ENCODE peak calls at places on chromosomes 2 and 18, in ten cellular contexts. One of them, this sample, is unnamed.

GRCh38 chr2:219392754-219393153 is 5.0 kb upstream of the DNPEP start:
- DNase-seq in psoas muscle: no peak
- DNase-seq in cardiac muscle cell: no peak
- DNase-seq in hepatocyte: no peak
- DNase-seq in DND-41: no peak
- DNase-seq in fibroblast of villous mesenchyme: no peak
- DNase-seq in uterus: peak
- DNase-seq in endodermal cell: no peak
- DNase-seq in HCT116: no peak
- DNase-seq in fibroblast of pulmonary artery: no peak
- DNase-seq in this sample: no peak

GRCh38 chr2:191029280-191029908 is 15.4 kb upstream of the STAT1 start:
- DNase-seq in psoas muscle: no peak
- DNase-seq in cardiac muscle cell: no peak
- DNase-seq in hepatocyte: no peak
- DNase-seq in DND-41: peak
- DNase-seq in fibroblast of villous mesenchyme: no peak
- DNase-seq in uterus: no peak
- DNase-seq in endodermal cell: no peak
- DNase-seq in HCT116: no peak
- DNase-seq in fibroblast of pulmonary artery: no peak
- DNase-seq in this sample: no peak

GRCh38 chr2:17813742-17814458 is 2.4 kb upstream of the MSGN1 start:
- DNase-seq in psoas muscle: peak
- DNase-seq in cardiac muscle cell: no peak
- DNase-seq in hepatocyte: no peak
- DNase-seq in DND-41: peak
- DNase-seq in fibroblast of villous mesenchyme: peak
- DNase-seq in uterus: peak
- DNase-seq in endodermal cell: peak
- DNase-seq in HCT116: no peak
- DNase-seq in fibroblast of pulmonary artery: peak
- DNase-seq in this sample: peak

GRCh38 chr2:215619022-215619958 is 183.4 kb upstream of the FN1 start:
- DNase-seq in psoas muscle: no peak
- DNase-seq in cardiac muscle cell: peak
- DNase-seq in hepatocyte: peak
- DNase-seq in DND-41: no peak
- DNase-seq in fibroblast of villous mesenchyme: peak
- DNase-seq in uterus: no peak
- DNase-seq in endodermal cell: peak
- DNase-seq in HCT116: peak
- DNase-seq in fibroblast of pulmonary artery: peak
- DNase-seq in this sample: peak

GRCh38 chr18:48917579-48918101 is 33.1 kb downstream of the SMAD7 start:
- DNase-seq in psoas muscle: no peak
- DNase-seq in cardiac muscle cell: no peak
- DNase-seq in hepatocyte: peak
- DNase-seq in DND-41: no peak
- DNase-seq in fibroblast of villous mesenchyme: peak
- DNase-seq in uterus: peak
- DNase-seq in endodermal cell: peak
- DNase-seq in HCT116: no peak
- DNase-seq in fibroblast of pulmonary artery: no peak
- DNase-seq in this sample: no peak

GRCh38 chr2:44777542-44777941 is 164.0 kb upstream of the SIX3 start:
- DNase-seq in psoas muscle: no peak
- DNase-seq in cardiac muscle cell: no peak
- DNase-seq in hepatocyte: no peak
- DNase-seq in DND-41: no peak
- DNase-seq in fibroblast of villous mesenchyme: no peak
- DNase-seq in uterus: no peak
- DNase-seq in endodermal cell: no peak
- DNase-seq in HCT116: no peak
- DNase-seq in fibroblast of pulmonary artery: no peak
- DNase-seq in this sample: no peak

GRCh38 chr2:15212249-15212648 is 348.9 kb downstream of the NBAS start:
- DNase-seq in psoas muscle: no peak
- DNase-seq in cardiac muscle cell: no peak
- DNase-seq in hepatocyte: no peak
- DNase-seq in DND-41: no peak
- DNase-seq in fibroblast of villous mesenchyme: no peak
- DNase-seq in uterus: no peak
- DNase-seq in endodermal cell: no peak
- DNase-seq in HCT116: no peak
- DNase-seq in fibroblast of pulmonary artery: no peak
- DNase-seq in this sample: no peak

GRCh38 chr2:235746257-235746934 is 252.6 kb downstream of the AGAP1 start:
- DNase-seq in psoas muscle: no peak
- DNase-seq in cardiac muscle cell: peak
- DNase-seq in hepatocyte: peak
- DNase-seq in DND-41: peak
- DNase-seq in fibroblast of villous mesenchyme: peak
- DNase-seq in uterus: peak
- DNase-seq in endodermal cell: peak
- DNase-seq in HCT116: peak
- DNase-seq in fibroblast of pulmonary artery: peak
- DNase-seq in this sample: peak

GRCh38 chr2:42567389-42567788 is 1.0 kb upstream of the MTA3 start:
- DNase-seq in psoas muscle: no peak
- DNase-seq in cardiac muscle cell: no peak
- DNase-seq in hepatocyte: peak
- DNase-seq in DND-41: peak
- DNase-seq in fibroblast of villous mesenchyme: peak
- DNase-seq in uterus: no peak
- DNase-seq in endodermal cell: no peak
- DNase-seq in HCT116: no peak
- DNase-seq in fibroblast of pulmonary artery: peak
- DNase-seq in this sample: peak

GRCh38 chr2:5123597-5124196 is 568.5 kb upstream of the SOX11 start:
- DNase-seq in psoas muscle: no peak
- DNase-seq in cardiac muscle cell: no peak
- DNase-seq in hepatocyte: no peak
- DNase-seq in DND-41: no peak
- DNase-seq in fibroblast of villous mesenchyme: no peak
- DNase-seq in uterus: no peak
- DNase-seq in endodermal cell: no peak
- DNase-seq in HCT116: no peak
- DNase-seq in fibroblast of pulmonary artery: no peak
- DNase-seq in this sample: no peak

GRCh38 chr18:34911081-34911480 is 130.1 kb upstream of the MAPRE2 start:
- DNase-seq in psoas muscle: no peak
- DNase-seq in cardiac muscle cell: no peak
- DNase-seq in hepatocyte: no peak
- DNase-seq in DND-41: no peak
- DNase-seq in fibroblast of villous mesenchyme: no peak
- DNase-seq in uterus: no peak
- DNase-seq in endodermal cell: no peak
- DNase-seq in HCT116: no peak
- DNase-seq in fibroblast of pulmonary artery: no peak
- DNase-seq in this sample: peak

GRCh38 chr2:177253704-177254103 is 10.8 kb downstream of the NFE2L2 start:
- DNase-seq in psoas muscle: no peak
- DNase-seq in cardiac muscle cell: no peak
- DNase-seq in hepatocyte: no peak
- DNase-seq in DND-41: no peak
- DNase-seq in fibroblast of villous mesenchyme: no peak
- DNase-seq in uterus: no peak
- DNase-seq in endodermal cell: no peak
- DNase-seq in HCT116: no peak
- DNase-seq in fibroblast of pulmonary artery: no peak
- DNase-seq in this sample: no peak

GRCh38 chr2:241275910-241276309 is 39.6 kb downstream of the HDLBP start:
- DNase-seq in psoas muscle: no peak
- DNase-seq in cardiac muscle cell: no peak
- DNase-seq in hepatocyte: no peak
- DNase-seq in DND-41: no peak
- DNase-seq in fibroblast of villous mesenchyme: no peak
- DNase-seq in uterus: no peak
- DNase-seq in endodermal cell: no peak
- DNase-seq in HCT116: no peak
- DNase-seq in fibroblast of pulmonary artery: no peak
- DNase-seq in this sample: no peak

GRCh38 chr2:30147196-30147714 is 448 bp downstream of the YPEL5 start:
- DNase-seq in psoas muscle: no peak
- DNase-seq in cardiac muscle cell: peak
- DNase-seq in hepatocyte: peak
- DNase-seq in DND-41: no peak
- DNase-seq in fibroblast of villous mesenchyme: no peak
- DNase-seq in uterus: peak
- DNase-seq in endodermal cell: no peak
- DNase-seq in HCT116: no peak
- DNase-seq in fibroblast of pulmonary artery: no peak
- DNase-seq in this sample: no peak

GRCh38 chr2:157468931-157469708 is 25.2 kb upstream of the CYTIP start:
- DNase-seq in psoas muscle: no peak
- DNase-seq in cardiac muscle cell: no peak
- DNase-seq in hepatocyte: no peak
- DNase-seq in DND-41: no peak
- DNase-seq in fibroblast of villous mesenchyme: no peak
- DNase-seq in uterus: no peak
- DNase-seq in endodermal cell: no peak
- DNase-seq in HCT116: no peak
- DNase-seq in fibroblast of pulmonary artery: peak
- DNase-seq in this sample: peak

GRCh38 chr2:191942114-191943103 is 95.5 kb upstream of the CAVIN2 start:
- DNase-seq in psoas muscle: no peak
- DNase-seq in cardiac muscle cell: peak
- DNase-seq in hepatocyte: peak
- DNase-seq in DND-41: no peak
- DNase-seq in fibroblast of villous mesenchyme: peak
- DNase-seq in uterus: no peak
- DNase-seq in endodermal cell: no peak
- DNase-seq in HCT116: no peak
- DNase-seq in fibroblast of pulmonary artery: no peak
- DNase-seq in this sample: peak

GRCh38 chr18:11154369-11154982 is 5.1 kb upstream of the PIEZO2 start:
- DNase-seq in psoas muscle: no peak
- DNase-seq in cardiac muscle cell: peak
- DNase-seq in hepatocyte: peak
- DNase-seq in DND-41: no peak
- DNase-seq in fibroblast of villous mesenchyme: peak
- DNase-seq in uterus: no peak
- DNase-seq in endodermal cell: no peak
- DNase-seq in HCT116: peak
- DNase-seq in fibroblast of pulmonary artery: peak
- DNase-seq in this sample: peak

GRCh38 chr2:133086176-133086575 is 416.2 kb upstream of the LYPD1 start:
- DNase-seq in psoas muscle: no peak
- DNase-seq in cardiac muscle cell: no peak
- DNase-seq in hepatocyte: no peak
- DNase-seq in DND-41: no peak
- DNase-seq in fibroblast of villous mesenchyme: no peak
- DNase-seq in uterus: no peak
- DNase-seq in endodermal cell: no peak
- DNase-seq in HCT116: no peak
- DNase-seq in fibroblast of pulmonary artery: no peak
- DNase-seq in this sample: no peak
- TF ChIP-seq CTCF in psoas muscle: no peak
- TF ChIP-seq CTCF in cardiac muscle cell: no peak
- TF ChIP-seq CTCF in hepatocyte: no peak
- TF ChIP-seq CTCF in DND-41: no peak
- TF ChIP-seq CTCF in fibroblast of villous mesenchyme: no peak
- TF ChIP-seq CTCF in uterus: no peak
- TF ChIP-seq CTCF in endodermal cell: no peak
- TF ChIP-seq CTCF in HCT116: no peak
- TF ChIP-seq CTCF in fibroblast of pulmonary artery: no peak
- TF ChIP-seq CTCF in this sample: no peak

GRCh38 chr2:173087214-173087581 is 11.6 kb downstream of the MAP3K20 start:
- DNase-seq in psoas muscle: no peak
- DNase-seq in cardiac muscle cell: no peak
- DNase-seq in hepatocyte: no peak
- DNase-seq in DND-41: no peak
- DNase-seq in fibroblast of villous mesenchyme: peak
- DNase-seq in uterus: no peak
- DNase-seq in endodermal cell: no peak
- DNase-seq in HCT116: no peak
- DNase-seq in fibroblast of pulmonary artery: no peak
- DNase-seq in this sample: peak
- H3K4me3 ChIP-seq in psoas muscle: peak
- H3K4me3 ChIP-seq in cardiac muscle cell: no peak
- H3K4me3 ChIP-seq in hepatocyte: no peak
- H3K4me3 ChIP-seq in DND-41: no peak
- H3K4me3 ChIP-seq in fibroblast of villous mesenchyme: no peak
- H3K4me3 ChIP-seq in uterus: no peak
- H3K4me3 ChIP-seq in endodermal cell: no peak
- H3K4me3 ChIP-seq in HCT116: no peak
- H3K4me3 ChIP-seq in fibroblast of pulmonary artery: no peak
- H3K4me3 ChIP-seq in this sample: no peak

GRCh38 chr2:12685956-12686355 is 30.8 kb upstream of the TRIB2 start:
- DNase-seq in psoas muscle: no peak
- DNase-seq in cardiac muscle cell: no peak
- DNase-seq in hepatocyte: no peak
- DNase-seq in DND-41: no peak
- DNase-seq in fibroblast of villous mesenchyme: no peak
- DNase-seq in uterus: no peak
- DNase-seq in endodermal cell: no peak
- DNase-seq in HCT116: no peak
- DNase-seq in fibroblast of pulmonary artery: no peak
- DNase-seq in this sample: no peak

GRCh38 chr2:12688156-12688555 is 28.6 kb upstream of the TRIB2 start:
- DNase-seq in psoas muscle: no peak
- DNase-seq in cardiac muscle cell: no peak
- DNase-seq in hepatocyte: no peak
- DNase-seq in DND-41: no peak
- DNase-seq in fibroblast of villous mesenchyme: no peak
- DNase-seq in uterus: no peak
- DNase-seq in endodermal cell: no peak
- DNase-seq in HCT116: no peak
- DNase-seq in fibroblast of pulmonary artery: no peak
- DNase-seq in this sample: peak

GRCh38 chr2:12685145-12685544 is 31.6 kb upstream of the TRIB2 start:
- DNase-seq in psoas muscle: no peak
- DNase-seq in cardiac muscle cell: no peak
- DNase-seq in hepatocyte: no peak
- DNase-seq in DND-41: no peak
- DNase-seq in fibroblast of villous mesenchyme: no peak
- DNase-seq in uterus: no peak
- DNase-seq in endodermal cell: no peak
- DNase-seq in HCT116: no peak
- DNase-seq in fibroblast of pulmonary artery: peak
- DNase-seq in this sample: peak

GRCh38 chr2:12686708-12687107 is 30.0 kb upstream of the TRIB2 start:
- DNase-seq in psoas muscle: no peak
- DNase-seq in cardiac muscle cell: no peak
- DNase-seq in hepatocyte: no peak
- DNase-seq in DND-41: no peak
- DNase-seq in fibroblast of villous mesenchyme: no peak
- DNase-seq in uterus: no peak
- DNase-seq in endodermal cell: no peak
- DNase-seq in HCT116: no peak
- DNase-seq in fibroblast of pulmonary artery: no peak
- DNase-seq in this sample: no peak

GRCh38 chr2:12688898-12689297 is 27.8 kb upstream of the TRIB2 start:
- DNase-seq in psoas muscle: no peak
- DNase-seq in cardiac muscle cell: no peak
- DNase-seq in hepatocyte: no peak
- DNase-seq in DND-41: no peak
- DNase-seq in fibroblast of villous mesenchyme: no peak
- DNase-seq in uterus: no peak
- DNase-seq in endodermal cell: no peak
- DNase-seq in HCT116: no peak
- DNase-seq in fibroblast of pulmonary artery: no peak
- DNase-seq in this sample: no peak
- TF ChIP-seq CTCF in psoas muscle: no peak
- TF ChIP-seq CTCF in cardiac muscle cell: no peak
- TF ChIP-seq CTCF in hepatocyte: no peak
- TF ChIP-seq CTCF in DND-41: no peak
- TF ChIP-seq CTCF in fibroblast of villous mesenchyme: no peak
- TF ChIP-seq CTCF in uterus: no peak
- TF ChIP-seq CTCF in endodermal cell: no peak
- TF ChIP-seq CTCF in HCT116: no peak
- TF ChIP-seq CTCF in fibroblast of pulmonary artery: no peak
- TF ChIP-seq CTCF in this sample: no peak

GRCh38 chr18:55546873-55547704 is 40.9 kb downstream of the TCF4 start:
- DNase-seq in psoas muscle: no peak
- DNase-seq in cardiac muscle cell: no peak
- DNase-seq in hepatocyte: peak
- DNase-seq in DND-41: no peak
- DNase-seq in fibroblast of villous mesenchyme: peak
- DNase-seq in uterus: peak
- DNase-seq in endodermal cell: no peak
- DNase-seq in HCT116: no peak
- DNase-seq in fibroblast of pulmonary artery: peak
- DNase-seq in this sample: peak
- H3K4me3 ChIP-seq in psoas muscle: peak
- H3K4me3 ChIP-seq in cardiac muscle cell: no peak
- H3K4me3 ChIP-seq in hepatocyte: no peak
- H3K4me3 ChIP-seq in DND-41: no peak
- H3K4me3 ChIP-seq in fibroblast of villous mesenchyme: peak
- H3K4me3 ChIP-seq in uterus: no peak
- H3K4me3 ChIP-seq in endodermal cell: peak
- H3K4me3 ChIP-seq in HCT116: no peak
- H3K4me3 ChIP-seq in fibroblast of pulmonary artery: peak
- H3K4me3 ChIP-seq in this sample: peak

This sample was measured in fibroblast of lung.